ENCODE peak calls at places on chromosome X, in four cellular contexts. G is sigmoid colon, M is ovary, J is SK-N-SH. T is an unnamed sample.

GRCh38 chrX:30151964-30152363 is 63.4 kb upstream of the MAGEB2 start:
- DNase-seq in G (no peak), M (peak; percentile 24), J (no peak), T (no peak)

GRCh38 chrX:375181-376036 is 11.3 kb downstream of the PPP2R3B start:
- DNase-seq in G (no peak), M (no peak), J (no peak), T (no peak)

GRCh38 chrX:3651272-3651671 is 62.2 kb downstream of the PRKX start:
- DNase-seq in G (no peak), M (no peak), J (peak; percentile 38), T (no peak)

GRCh38 chrX:119015407-119016242 is 41.2 kb downstream of the LONRF3 start:
- DNase-seq in G (peak; percentile 80), M (peak; percentile 42), J (no peak), T (no peak)

GRCh38 chrX:16310326-16310725 is 143.0 kb downstream of the MAGEB17 start:
- DNase-seq in G (no peak), M (no peak), J (no peak), T (no peak)

GRCh38 chrX:10387011-10387410 is 230.2 kb downstream of the CLCN4 start:
- DNase-seq in G (no peak), M (no peak), J (no peak), T (no peak)

GRCh38 chrX:31038585-31039326 is 33.1 kb downstream of the FTHL17 start:
- DNase-seq in G (no peak), M (peak; percentile 32), J (peak; percentile 40), T (no peak)

GRCh38 chrX:140912606-140913005 is 89.8 kb upstream of the SPANXB1 start:
- DNase-seq in G (no peak), M (no peak), J (no peak), T (no peak)

GRCh38 chrX:96971812-96972211 is 88.1 kb downstream of the RPA4 start:
- DNase-seq in G (no peak), M (no peak), J (no peak), T (no peak)

GRCh38 chrX:373641-374471 is 12.9 kb downstream of the PPP2R3B start:
- DNase-seq in G (no peak), M (no peak), J (no peak), T (no peak)

GRCh38 chrX:150770623-150771022 is 77.4 kb downstream of the MTMR1 start:
- DNase-seq in G (no peak), M (no peak), J (no peak), T (no peak)

GRCh38 chrX:23292979-23293651 is 41.5 kb upstream of the PTCHD1 start:
- DNase-seq in G (peak; percentile 64), M (no peak), J (no peak), T (no peak)

GRCh38 chrX:6159468-6159867 is 69.2 kb downstream of the NLGN4X start:
- DNase-seq in G (no peak), M (no peak), J (no peak), T (no peak)

GRCh38 chrX:30653415-30654131 is at the start of gene GK:
- DNase-seq in G (peak; percentile 64), M (peak; percentile 23), J (peak; percentile 48), T (no peak)

GRCh38 chrX:48514126-48514806 is 5.5 kb downstream of the PORCN start:
- DNase-seq in G (no peak), M (no peak), J (no peak), T (no peak)

GRCh38 chrX:129741880-129742758 is 3.3 kb downstream of the XPNPEP2 start:
- DNase-seq in G (peak; percentile 40), M (no peak), J (peak; percentile 81), T (no peak)

GRCh38 chrX:28802625-28803024 is 215.4 kb downstream of the IL1RAPL1 start:
- DNase-seq in G (no peak), M (no peak), J (no peak), T (no peak)

GRCh38 chrX:122625821-122626220 is 558.3 kb upstream of the GRIA3 start:
- DNase-seq in G (no peak), M (no peak), J (no peak), T (no peak)

GRCh38 chrX:150062292-150063137 is 124.2 kb upstream of the EOLA2 start:
- DNase-seq in G (no peak), M (no peak), J (no peak), T (peak; percentile 47)

GRCh38 chrX:113157496-113157895 is 316.9 kb upstream of the AMOT start:
- DNase-seq in G (no peak), M (no peak), J (no peak), T (no peak)

GRCh38 chrX:39777623-39778025 is 320.1 kb downstream of the BCOR start:
- DNase-seq in G (no peak), M (no peak), J (no peak), T (no peak)

GRCh38 chrX:145532176-145532780 is 285.0 kb downstream of the SPANXN1 start:
- DNase-seq in G (no peak), M (no peak), J (no peak), T (no peak)

GRCh38 chrX:48025561-48025960 is 18.8 kb downstream of the SPACA5 start:
- DNase-seq in G (no peak), M (peak; percentile 58), J (peak; percentile 55), T (no peak)

GRCh38 chrX:32894679-32895078 is 316.7 kb downstream of the DMD start:
- DNase-seq in G (no peak), M (no peak), J (no peak), T (no peak)

GRCh38 chrX:47217121-47217851 is 1.2 kb upstream of the CDK16 start:
- DNase-seq in G (peak; percentile 80), M (no peak), J (peak; percentile 49), T (no peak)

GRCh38 chrX:23901065-23901464 is 6.7 kb downstream of the APOO start:
- DNase-seq in G (no peak), M (no peak), J (no peak), T (no peak)

GRCh38 chrX:107985032-107985431 is 2.9 kb upstream of the TEX13B start:
- DNase-seq in G (no peak), M (no peak), J (no peak), T (no peak)

GRCh38 chrX:24732705-24733104 is 39.0 kb downstream of the POLA1 start:
- DNase-seq in G (no peak), M (no peak), J (no peak), T (no peak)

GRCh38 chrX:155966876-155967275 is 30.6 kb upstream of the IL9R start:
- DNase-seq in G (no peak), M (no peak), J (peak; percentile 65), T (no peak)

GRCh38 chrX:65581661-65582339 is 47.2 kb upstream of the LAS1L start:
- DNase-seq in G (peak; percentile 74), M (peak; percentile 74), J (peak; percentile 57), T (no peak)

GRCh38 chrX:113929004-113929403 is 654.9 kb upstream of the HTR2C start:
- DNase-seq in G (no peak), M (no peak), J (peak; percentile 52), T (no peak)

GRCh38 chrX:24651783-24652182 is 4.6 kb upstream of the PCYT1B start:
- DNase-seq in G (no peak), M (no peak), J (no peak), T (no peak)

GRCh38 chrX:124764354-124764753 is 418.0 kb downstream of the SH2D1A start:
- DNase-seq in G (no peak), M (no peak), J (no peak), T (no peak)
- TF ChIP-seq EP300 in G (no peak), M (no peak), J (no peak), T (no peak)

DNA sequence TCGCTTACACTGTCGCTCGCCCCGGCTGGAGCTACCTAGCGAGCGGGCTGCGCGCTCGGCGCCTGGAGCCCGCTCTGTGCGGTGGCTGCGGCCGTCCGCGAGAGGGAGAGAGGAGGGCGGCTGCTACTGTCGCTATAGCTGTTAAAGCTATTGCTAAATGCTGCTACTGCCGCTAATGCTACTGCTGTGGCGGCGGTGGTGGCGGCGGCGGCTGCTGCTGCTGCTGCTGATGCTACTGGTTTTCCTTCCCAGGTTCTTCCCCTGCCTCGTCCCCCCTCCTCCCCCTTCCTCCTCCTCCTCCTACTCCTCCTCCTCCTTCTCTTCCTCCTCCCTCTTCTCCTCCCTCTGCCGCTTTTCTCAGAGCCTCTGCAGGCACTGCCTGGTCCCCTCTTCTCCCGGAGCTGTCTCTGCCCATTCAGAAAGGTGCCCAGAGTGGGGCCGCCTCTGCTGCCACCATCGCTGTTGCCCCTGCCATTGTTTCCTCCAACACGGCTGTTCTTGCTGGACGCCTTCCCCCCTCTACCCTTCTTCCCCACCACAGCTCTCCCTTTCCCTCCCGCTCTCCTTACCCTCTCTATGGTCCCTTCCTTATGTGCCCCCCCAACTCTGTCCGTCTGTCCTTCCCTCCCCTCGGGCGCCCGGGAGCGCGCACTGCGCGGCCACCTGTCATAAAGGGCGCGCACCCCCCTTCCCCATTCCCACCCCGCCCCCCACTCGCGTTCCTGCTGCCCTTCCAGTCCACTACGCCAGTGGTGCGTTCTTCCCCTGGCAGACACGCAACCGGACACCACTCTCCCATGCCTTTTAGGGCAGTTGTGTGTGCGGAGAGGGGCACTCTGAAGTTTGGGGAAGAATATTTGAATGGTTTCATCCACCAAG is at the start of gene NEXMIF:
- DNase-seq in G (peak; percentile 65), M (peak; percentile 24), J (peak; percentile 77), T (no peak)
- TF ChIP-seq CTCF in G (no peak), M (no peak), J (peak; percentile 13), T (no peak)

DNA sequence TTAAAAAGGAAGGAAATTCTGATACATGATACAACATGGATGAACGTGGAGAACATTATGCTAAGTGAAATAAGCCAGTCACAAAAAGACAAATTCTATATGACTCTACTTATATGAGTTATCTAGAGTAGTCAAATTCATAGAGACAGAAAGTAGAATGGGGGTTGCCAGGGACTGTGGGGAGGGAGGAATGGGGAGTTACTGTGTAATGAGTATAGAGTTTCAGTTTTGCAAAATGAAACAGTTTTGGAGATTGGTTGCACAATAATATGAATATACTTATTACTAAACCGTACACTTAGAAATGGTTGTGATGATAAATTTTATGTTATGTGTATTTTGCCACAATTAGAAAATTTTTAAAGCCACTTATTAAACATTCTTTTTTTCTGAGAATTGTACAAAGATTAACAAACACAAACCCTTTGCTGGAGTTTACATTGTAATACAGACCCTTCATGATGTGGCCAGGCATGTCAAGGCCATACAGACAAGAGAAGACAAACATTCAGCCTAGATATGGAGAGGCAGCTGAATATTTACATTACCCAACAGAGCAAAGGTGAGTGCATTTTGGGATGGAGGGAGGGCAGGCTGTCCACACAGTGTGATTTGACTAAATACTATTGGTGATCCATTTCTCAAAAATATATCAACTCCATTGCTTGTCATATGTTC is 21.2 kb upstream of the GPC3 start:
- DNase-seq in G (no peak), M (no peak), J (no peak), T (no peak)
- TF ChIP-seq EP300 in G (no peak), M (no peak), J (no peak), T (no peak)

GRCh38 chrX:131778269-131779218 is 234.7 kb downstream of the OR13H1 start:
- DNase-seq in G (peak; percentile 85), M (peak; percentile 85), J (peak; percentile 67), T (no peak)
- TF ChIP-seq CTCF in G (peak; percentile 44), M (no peak), J (peak; percentile 63), T (peak; percentile 45)

DNA sequence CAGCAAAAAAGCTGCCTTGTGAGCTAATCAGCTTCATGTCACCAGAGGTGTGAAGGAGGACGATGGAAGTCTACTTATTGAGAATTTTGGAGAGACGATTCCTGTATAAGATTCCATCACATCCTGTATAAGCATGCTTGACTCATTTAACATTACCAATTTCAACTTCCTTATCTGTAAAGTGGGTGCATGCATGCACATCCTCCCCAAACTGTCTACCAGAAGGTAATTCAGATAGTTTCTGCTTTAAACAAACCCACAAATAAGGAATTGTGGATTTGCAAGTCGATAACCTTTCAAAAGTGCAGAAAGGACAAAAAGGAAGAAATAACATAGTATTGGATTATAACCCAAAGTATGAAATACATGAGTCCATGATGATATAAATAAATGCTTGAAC is 31.1 kb downstream of the AKAP4 start:
- DNase-seq in G (no peak), M (no peak), J (no peak), T (no peak)
- TF ChIP-seq EP300 in G (no peak), M (no peak), J (no peak), T (no peak)

GRCh38 chrX:153662266-153662665 is 11.3 kb downstream of the PNCK start:
- DNase-seq in G (peak; percentile 71), M (no peak), J (peak; percentile 27), T (no peak)
- TF ChIP-seq CTCF in G (no peak), M (no peak), J (peak; percentile 38), T (peak; percentile 24)